ENCODE peak calls at places on chromosomes 6 and 20, in seven cellular contexts. One of them, this sample, is unnamed.

GRCh38 chr6:161128680-161129196 is 137.2 kb downstream of the MAP3K4 start:
- DNase-seq in SW 1271: no peak
- DNase-seq in hepatocyte: no peak
- DNase-seq in NCI-H1694 treated with DMSO at 0.1 percent for 48 hours: no peak
- DNase-seq in lower leg skin: no peak
- DNase-seq in body of pancreas: no peak
- DNase-seq in cardiac fibroblast: peak
- DNase-seq in this sample: no peak

GRCh38 chr20:15141880-15142279 is 804.5 kb upstream of the FLRT3 start:
- DNase-seq in SW 1271: no peak
- DNase-seq in hepatocyte: no peak
- DNase-seq in NCI-H1694 treated with DMSO at 0.1 percent for 48 hours: no peak
- DNase-seq in lower leg skin: no peak
- DNase-seq in body of pancreas: no peak
- DNase-seq in cardiac fibroblast: no peak
- DNase-seq in this sample: no peak

GRCh38 chr20:46900068-46900467 is 5.4 kb downstream of the EYA2 start:
- DNase-seq in SW 1271: no peak
- DNase-seq in hepatocyte: no peak
- DNase-seq in NCI-H1694 treated with DMSO at 0.1 percent for 48 hours: no peak
- DNase-seq in lower leg skin: no peak
- DNase-seq in body of pancreas: no peak
- DNase-seq in cardiac fibroblast: no peak
- DNase-seq in this sample: no peak

GRCh38 chr6:96900873-96901272 is 3.2 kb upstream of the NDUFAF4 start:
- DNase-seq in SW 1271: no peak
- DNase-seq in hepatocyte: no peak
- DNase-seq in NCI-H1694 treated with DMSO at 0.1 percent for 48 hours: no peak
- DNase-seq in lower leg skin: no peak
- DNase-seq in body of pancreas: no peak
- DNase-seq in cardiac fibroblast: no peak
- DNase-seq in this sample: no peak

GRCh38 chr20:48771542-48771941 is 56.3 kb downstream of the PREX1 start:
- DNase-seq in SW 1271: no peak
- DNase-seq in hepatocyte: no peak
- DNase-seq in NCI-H1694 treated with DMSO at 0.1 percent for 48 hours: no peak
- DNase-seq in lower leg skin: no peak
- DNase-seq in body of pancreas: no peak
- DNase-seq in cardiac fibroblast: no peak
- DNase-seq in this sample: no peak

GRCh38 chr6:37525460-37526357 is 26.0 kb upstream of the CCDC167 start:
- DNase-seq in SW 1271: no peak
- DNase-seq in hepatocyte: peak
- DNase-seq in NCI-H1694 treated with DMSO at 0.1 percent for 48 hours: peak
- DNase-seq in lower leg skin: no peak
- DNase-seq in body of pancreas: no peak
- DNase-seq in cardiac fibroblast: peak
- DNase-seq in this sample: no peak

GRCh38 chr20:61803903-61804804 is 261.5 kb downstream of the TAF4 start:
- DNase-seq in SW 1271: no peak
- DNase-seq in hepatocyte: no peak
- DNase-seq in NCI-H1694 treated with DMSO at 0.1 percent for 48 hours: no peak
- DNase-seq in lower leg skin: no peak
- DNase-seq in body of pancreas: no peak
- DNase-seq in cardiac fibroblast: peak
- DNase-seq in this sample: no peak

GRCh38 chr6:167565884-167566491 is 241.1 kb downstream of the TTLL2 start:
- DNase-seq in SW 1271: no peak
- DNase-seq in hepatocyte: peak
- DNase-seq in NCI-H1694 treated with DMSO at 0.1 percent for 48 hours: no peak
- DNase-seq in lower leg skin: peak
- DNase-seq in body of pancreas: peak
- DNase-seq in cardiac fibroblast: no peak
- DNase-seq in this sample: no peak

GRCh38 chr6:161370882-161371281 is 97.0 kb upstream of the AGPAT4 start:
- DNase-seq in SW 1271: no peak
- DNase-seq in hepatocyte: peak
- DNase-seq in NCI-H1694 treated with DMSO at 0.1 percent for 48 hours: peak
- DNase-seq in lower leg skin: no peak
- DNase-seq in body of pancreas: peak
- DNase-seq in cardiac fibroblast: peak
- DNase-seq in this sample: peak

GRCh38 chr6:3610206-3610605 is 141.3 kb downstream of the PXDC1 start:
- DNase-seq in SW 1271: no peak
- DNase-seq in hepatocyte: peak
- DNase-seq in NCI-H1694 treated with DMSO at 0.1 percent for 48 hours: no peak
- DNase-seq in lower leg skin: no peak
- DNase-seq in body of pancreas: no peak
- DNase-seq in cardiac fibroblast: peak
- DNase-seq in this sample: no peak

GRCh38 chr20:16295534-16295933 is 277.7 kb downstream of the KIF16B start:
- DNase-seq in SW 1271: no peak
- DNase-seq in hepatocyte: peak
- DNase-seq in NCI-H1694 treated with DMSO at 0.1 percent for 48 hours: no peak
- DNase-seq in lower leg skin: no peak
- DNase-seq in body of pancreas: no peak
- DNase-seq in cardiac fibroblast: no peak
- DNase-seq in this sample: no peak

GRCh38 chr6:159941286-159942113 is 27.4 kb upstream of the IGF2R start:
- DNase-seq in SW 1271: no peak
- DNase-seq in hepatocyte: peak
- DNase-seq in NCI-H1694 treated with DMSO at 0.1 percent for 48 hours: peak
- DNase-seq in lower leg skin: no peak
- DNase-seq in body of pancreas: no peak
- DNase-seq in cardiac fibroblast: peak
- DNase-seq in this sample: no peak

GRCh38 chr20:17615645-17616479 is 46.0 kb downstream of the DSTN start:
- DNase-seq in SW 1271: no peak
- DNase-seq in hepatocyte: no peak
- DNase-seq in NCI-H1694 treated with DMSO at 0.1 percent for 48 hours: no peak
- DNase-seq in lower leg skin: peak
- DNase-seq in body of pancreas: peak
- DNase-seq in cardiac fibroblast: no peak
- DNase-seq in this sample: no peak

GRCh38 chr6:43489277-43490072 is 12.1 kb downstream of the TJAP1 start:
- DNase-seq in SW 1271: no peak
- DNase-seq in hepatocyte: no peak
- DNase-seq in NCI-H1694 treated with DMSO at 0.1 percent for 48 hours: peak
- DNase-seq in lower leg skin: no peak
- DNase-seq in body of pancreas: no peak
- DNase-seq in cardiac fibroblast: no peak
- DNase-seq in this sample: no peak

GRCh38 chr6:147787407-147787806 is 278.9 kb downstream of the SAMD5 start:
- DNase-seq in SW 1271: no peak
- DNase-seq in hepatocyte: no peak
- DNase-seq in NCI-H1694 treated with DMSO at 0.1 percent for 48 hours: no peak
- DNase-seq in lower leg skin: no peak
- DNase-seq in body of pancreas: no peak
- DNase-seq in cardiac fibroblast: no peak
- DNase-seq in this sample: no peak

GRCh38 chr20:9323622-9324021 is 190.8 kb upstream of the LAMP5 start:
- DNase-seq in SW 1271: no peak
- DNase-seq in hepatocyte: peak
- DNase-seq in NCI-H1694 treated with DMSO at 0.1 percent for 48 hours: no peak
- DNase-seq in lower leg skin: no peak
- DNase-seq in body of pancreas: no peak
- DNase-seq in cardiac fibroblast: peak
- DNase-seq in this sample: no peak

GRCh38 chr20:23147964-23148720 is 62.0 kb upstream of the CD93 start:
- DNase-seq in SW 1271: peak
- DNase-seq in hepatocyte: peak
- DNase-seq in NCI-H1694 treated with DMSO at 0.1 percent for 48 hours: no peak
- DNase-seq in lower leg skin: peak
- DNase-seq in body of pancreas: no peak
- DNase-seq in cardiac fibroblast: peak
- DNase-seq in this sample: no peak

GRCh38 chr6:112936476-112936875 is 589.3 kb downstream of the RFPL4B start:
- DNase-seq in SW 1271: no peak
- DNase-seq in hepatocyte: no peak
- DNase-seq in NCI-H1694 treated with DMSO at 0.1 percent for 48 hours: no peak
- DNase-seq in lower leg skin: no peak
- DNase-seq in body of pancreas: no peak
- DNase-seq in cardiac fibroblast: peak
- DNase-seq in this sample: no peak

GRCh38 chr6:20906938-20907337 is 372.7 kb downstream of the CDKAL1 start:
- DNase-seq in SW 1271: no peak
- DNase-seq in hepatocyte: no peak
- DNase-seq in NCI-H1694 treated with DMSO at 0.1 percent for 48 hours: no peak
- DNase-seq in lower leg skin: no peak
- DNase-seq in body of pancreas: no peak
- DNase-seq in cardiac fibroblast: peak
- DNase-seq in this sample: no peak

GRCh38 chr6:15493437-15494168 is 169.2 kb downstream of the DTNBP1 start:
- DNase-seq in SW 1271: no peak
- DNase-seq in hepatocyte: no peak
- DNase-seq in NCI-H1694 treated with DMSO at 0.1 percent for 48 hours: no peak
- DNase-seq in lower leg skin: no peak
- DNase-seq in body of pancreas: no peak
- DNase-seq in cardiac fibroblast: no peak
- DNase-seq in this sample: no peak

This sample was measured in glomerular endothelial cell.